ENCODE peak calls at places on chromosomes 3 and 15, in four cellular contexts. Q, A, T and O are unnamed samples. For H3K36me3, the result is how much of the 10 kb centered on the place peaks cover.

GRCh38 chr3:57752307-57752706 is 3.8 kb upstream of the SLMAP start:
- DNase-seq in Q (no peak), A (no peak), T (no peak), O (no peak)

GRCh38 chr3:178047496-178047895 is 488.7 kb upstream of the KCNMB2 start:
- DNase-seq in Q (no peak), A (no peak), T (no peak), O (no peak)

GRCh38 chr3:67947808-67948508 is 293.5 kb upstream of the SUCLG2 start:
- DNase-seq in Q (no peak), A (no peak), T (no peak), O (no peak)

GRCh38 chr15:82613764-82614163 is 33.4 kb downstream of the CPEB1 start:
- DNase-seq in Q (no peak), A (no peak), T (no peak), O (no peak)

GRCh38 chr15:90000175-90000923 is 775 bp upstream of the ZNF710 start:
- DNase-seq in Q (no peak), A (no peak), T (no peak), O (peak)

GRCh38 chr15:58716027-58716426 is 33.5 kb downstream of the ADAM10 start:
- DNase-seq in Q (no peak), A (no peak), T (no peak), O (no peak)

GRCh38 chr15:82091636-82092140 is 45.9 kb upstream of the MEX3B start:
- DNase-seq in Q (no peak), A (no peak), T (no peak), O (no peak)

GRCh38 chr3:170565495-170565894 is 20.4 kb downstream of the SLC7A14 start:
- DNase-seq in Q (no peak), A (no peak), T (no peak), O (no peak)

GRCh38 chr3:14280326-14280725 is 101.7 kb downstream of the LSM3 start:
- DNase-seq in Q (no peak), A (no peak), T (no peak), O (no peak)

GRCh38 chr15:51814616-51815015 is 14.8 kb upstream of the TMOD3 start:
- DNase-seq in Q (no peak), A (no peak), T (no peak), O (no peak)

GRCh38 chr3:129211772-129212171 is 28.1 kb upstream of the CNBP start:
- DNase-seq in Q (peak), A (peak), T (peak), O (peak)

GRCh38 chr3:110106805-110107204 is 769.5 kb upstream of the DPPA4 start:
- DNase-seq in Q (no peak), A (no peak), T (no peak), O (no peak)

GRCh38 chr15:77675806-77676415 is 43.2 kb upstream of the LINGO1 start:
- DNase-seq in Q (no peak), A (no peak), T (peak), O (no peak)
- TF ChIP-seq CTCF in Q (no peak), A (no peak), T (no peak), O (no peak)

GRCh38 chr15:70519004-70519365 is 244.4 kb downstream of the UACA start:
- DNase-seq in Q (no peak), A (no peak), T (no peak), O (no peak)

GRCh38 chr15:70518201-70519003 is 245.0 kb downstream of the UACA start:
- DNase-seq in Q (no peak), A (no peak), T (no peak), O (no peak)

GRCh38 chr15:70519616-70520015 is 243.7 kb downstream of the UACA start:
- DNase-seq in Q (no peak), A (no peak), T (no peak), O (no peak)

GRCh38 chr15:70516408-70517193 is 246.8 kb downstream of the UACA start:
- DNase-seq in Q (no peak), A (no peak), T (no peak), O (no peak)

GRCh38 chr15:70517194-70517590 is 246.2 kb downstream of the UACA start:
- DNase-seq in Q (no peak), A (peak), T (no peak), O (no peak)
- H3K36me3 ChIP-seq in Q (under half), A (under half), T (under half), O (under half)

DNA sequence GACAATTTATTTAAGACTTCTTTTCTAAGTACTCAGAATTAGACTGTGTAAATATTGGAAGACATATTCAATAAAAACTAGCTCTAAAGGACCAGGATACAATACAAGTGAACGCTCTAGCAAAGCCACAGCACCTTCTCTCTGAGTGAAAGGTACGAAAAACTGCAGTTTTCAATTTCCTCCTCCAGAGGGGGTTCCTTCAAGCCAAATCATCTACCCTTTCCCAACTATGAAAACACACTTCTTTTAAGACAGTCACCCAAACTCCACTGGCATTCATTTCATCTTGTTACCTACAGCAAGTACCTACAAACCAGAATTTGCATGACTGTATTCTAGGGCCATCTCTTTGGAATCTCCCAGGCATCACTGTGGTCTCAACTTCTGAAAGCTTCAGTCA is 165.8 kb downstream of the ERC2 start:
- DNase-seq in Q (no peak), A (no peak), T (no peak), O (no peak)
- TF ChIP-seq CTCF in Q (no peak), A (no peak), T (no peak), O (no peak)

GRCh38 chr15:68098465-68098864 is 44.4 kb downstream of the PIAS1 start:
- DNase-seq in Q (no peak), A (no peak), T (no peak), O (no peak)
- H3K36me3 ChIP-seq in Q (under half), A (under half), T (under half), O (under half)

DNA sequence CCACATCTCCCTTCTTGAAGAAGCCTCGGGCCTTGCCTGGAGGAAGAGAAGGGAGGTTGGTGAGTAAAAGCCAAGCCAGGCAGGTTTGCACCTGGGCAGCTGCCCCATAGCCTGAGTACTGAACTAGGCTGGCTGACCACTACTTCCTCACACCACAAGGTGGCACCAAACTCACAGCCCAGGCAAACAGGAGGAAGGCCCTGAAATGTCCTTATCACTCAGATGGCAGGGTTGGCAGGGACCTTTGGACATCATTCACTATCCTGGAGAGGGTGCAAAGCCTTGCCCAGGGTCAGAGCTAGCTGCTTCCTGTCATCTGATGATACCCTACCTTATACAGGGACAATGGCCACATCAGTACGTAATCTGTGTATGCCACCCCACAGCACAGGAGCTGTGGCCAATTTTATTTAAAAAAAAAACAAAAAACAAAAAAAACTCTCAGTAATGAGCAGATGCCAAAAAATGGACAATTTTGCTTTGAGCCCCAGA is 2.2 kb upstream of the GRAMD2A start:
- DNase-seq in Q (peak), A (peak), T (peak), O (peak)
- TF ChIP-seq CTCF in Q (peak), A (peak), T (peak), O (peak)

DNA sequence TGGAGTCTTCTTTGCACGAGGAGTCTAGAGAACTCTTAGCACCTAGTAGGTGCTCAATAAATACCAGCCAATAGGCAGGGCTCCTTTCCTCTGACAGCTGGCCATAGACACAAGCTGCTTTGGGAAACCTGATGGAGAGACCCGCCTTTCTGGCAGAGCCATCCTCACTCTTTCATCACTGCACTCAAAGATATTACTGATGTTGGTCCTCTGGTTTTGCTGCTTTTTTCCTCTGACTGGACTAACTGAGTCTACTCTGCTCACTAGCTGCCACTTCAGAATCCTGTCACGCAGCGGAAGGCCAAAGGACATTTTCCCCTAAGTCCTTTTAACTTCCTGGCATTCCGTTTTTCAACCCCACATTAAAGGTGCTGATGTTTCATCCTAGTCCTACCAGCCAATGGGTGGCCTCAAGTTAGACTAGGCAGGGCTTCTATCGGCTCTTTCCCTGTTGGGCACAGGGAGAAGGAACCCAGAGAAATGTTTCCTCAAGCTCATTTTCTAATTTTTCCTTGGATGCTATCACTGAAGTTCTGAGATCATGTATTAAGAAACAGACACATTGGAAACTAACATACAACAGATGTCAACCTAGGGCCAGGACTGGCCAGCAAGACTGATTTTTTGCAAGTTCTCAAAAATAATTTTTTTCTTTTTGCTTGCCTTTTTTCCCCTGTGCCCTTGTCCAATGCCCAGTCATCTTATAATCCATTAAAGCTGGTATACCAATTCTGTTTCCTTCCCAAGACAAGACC is 132.8 kb upstream of the ICE2 start:
- DNase-seq in Q (no peak), A (no peak), T (no peak), O (no peak)
- H3K36me3 ChIP-seq in Q (under half), A (under half), T (under half), O (under half)

GRCh38 chr15:71572452-71573053 is 237.8 kb upstream of the NR2E3 start:
- DNase-seq in Q (peak), A (no peak), T (no peak), O (no peak)
- TF ChIP-seq CTCF in Q (no peak), A (no peak), T (no peak), O (no peak)